ENCODE peak calls at places on chromosomes 12 and 14, in nine cellular contexts. One of them, this sample, is unnamed.
A peak's percentile ranks its signal among the peaks of the same experiment; 100 is the strongest.

GRCh38 chr12:3629082-3629830 is 123.7 kb downstream of the CRACR2A start:
- DNase-seq in neural progenitor cell: no peak
- DNase-seq in HL-60: no peak
- DNase-seq in RWPE1: no peak
- DNase-seq in psoas muscle: no peak
- DNase-seq in Peyer's patch: no peak
- DNase-seq in tibial nerve: no peak
- DNase-seq in A549: no peak
- DNase-seq in left ventricle myocardium inferior: no peak
- DNase-seq in this sample: no peak

GRCh38 chr12:18546399-18546798 is 191.4 kb downstream of the PLCZ1 start:
- DNase-seq in neural progenitor cell: no peak
- DNase-seq in HL-60: no peak
- DNase-seq in RWPE1: no peak
- DNase-seq in psoas muscle: no peak
- DNase-seq in Peyer's patch: no peak
- DNase-seq in tibial nerve: no peak
- DNase-seq in A549: peak; percentile 7
- DNase-seq in left ventricle myocardium inferior: no peak
- DNase-seq in this sample: no peak

GRCh38 chr14:89856871-89857345 is 97.6 kb downstream of the EFCAB11 start:
- DNase-seq in neural progenitor cell: no peak
- DNase-seq in HL-60: no peak
- DNase-seq in RWPE1: no peak
- DNase-seq in psoas muscle: no peak
- DNase-seq in Peyer's patch: no peak
- DNase-seq in tibial nerve: no peak
- DNase-seq in A549: peak; percentile 25
- DNase-seq in left ventricle myocardium inferior: no peak
- DNase-seq in this sample: no peak

GRCh38 chr12:105418232-105418631 is 87.7 kb downstream of the C12orf75 start:
- DNase-seq in neural progenitor cell: no peak
- DNase-seq in HL-60: no peak
- DNase-seq in RWPE1: peak; percentile 75
- DNase-seq in psoas muscle: no peak
- DNase-seq in Peyer's patch: no peak
- DNase-seq in tibial nerve: no peak
- DNase-seq in A549: peak; percentile 79
- DNase-seq in left ventricle myocardium inferior: no peak
- DNase-seq in this sample: no peak

GRCh38 chr12:108335349-108336119 is 3.6 kb downstream of the CMKLR1 start:
- DNase-seq in neural progenitor cell: no peak
- DNase-seq in HL-60: no peak
- DNase-seq in RWPE1: no peak
- DNase-seq in psoas muscle: no peak
- DNase-seq in Peyer's patch: no peak
- DNase-seq in tibial nerve: no peak
- DNase-seq in A549: no peak
- DNase-seq in left ventricle myocardium inferior: no peak
- DNase-seq in this sample: no peak

GRCh38 chr12:27646149-27646548 is 50.1 kb upstream of the REP15 start:
- DNase-seq in neural progenitor cell: no peak
- DNase-seq in HL-60: no peak
- DNase-seq in RWPE1: no peak
- DNase-seq in psoas muscle: no peak
- DNase-seq in Peyer's patch: no peak
- DNase-seq in tibial nerve: no peak
- DNase-seq in A549: no peak
- DNase-seq in left ventricle myocardium inferior: no peak
- DNase-seq in this sample: no peak

GRCh38 chr12:104852904-104853303 is 105.2 kb downstream of the SLC41A2 start:
- DNase-seq in neural progenitor cell: no peak
- DNase-seq in HL-60: no peak
- DNase-seq in RWPE1: no peak
- DNase-seq in psoas muscle: no peak
- DNase-seq in Peyer's patch: no peak
- DNase-seq in tibial nerve: no peak
- DNase-seq in A549: no peak
- DNase-seq in left ventricle myocardium inferior: no peak
- DNase-seq in this sample: no peak

GRCh38 chr12:57839996-57840395 is 6.5 kb downstream of the CTDSP2 start:
- DNase-seq in neural progenitor cell: no peak
- DNase-seq in HL-60: no peak
- DNase-seq in RWPE1: no peak
- DNase-seq in psoas muscle: peak; percentile 88
- DNase-seq in Peyer's patch: no peak
- DNase-seq in tibial nerve: no peak
- DNase-seq in A549: no peak
- DNase-seq in left ventricle myocardium inferior: no peak
- DNase-seq in this sample: no peak

GRCh38 chr12:106188249-106188648 is 49.5 kb upstream of the NUAK1 start:
- DNase-seq in neural progenitor cell: peak; percentile 72
- DNase-seq in HL-60: no peak
- DNase-seq in RWPE1: no peak
- DNase-seq in psoas muscle: no peak
- DNase-seq in Peyer's patch: no peak
- DNase-seq in tibial nerve: no peak
- DNase-seq in A549: no peak
- DNase-seq in left ventricle myocardium inferior: no peak
- DNase-seq in this sample: no peak

GRCh38 chr14:59161571-59162175 is 26.8 kb upstream of the DAAM1 start:
- DNase-seq in neural progenitor cell: peak; percentile 21
- DNase-seq in HL-60: no peak
- DNase-seq in RWPE1: peak; percentile 19
- DNase-seq in psoas muscle: peak; percentile 45
- DNase-seq in Peyer's patch: no peak
- DNase-seq in tibial nerve: no peak
- DNase-seq in A549: peak; percentile 67
- DNase-seq in left ventricle myocardium inferior: no peak
- DNase-seq in this sample: peak; percentile 7

GRCh38 chr14:23169622-23170021 is 13.8 kb downstream of the SLC7A8 start:
- DNase-seq in neural progenitor cell: no peak
- DNase-seq in HL-60: no peak
- DNase-seq in RWPE1: no peak
- DNase-seq in psoas muscle: no peak
- DNase-seq in Peyer's patch: no peak
- DNase-seq in tibial nerve: no peak
- DNase-seq in A549: no peak
- DNase-seq in left ventricle myocardium inferior: no peak
- DNase-seq in this sample: no peak

GRCh38 chr12:47989666-47990065 is 14.6 kb downstream of the COL2A1 start:
- DNase-seq in neural progenitor cell: no peak
- DNase-seq in HL-60: no peak
- DNase-seq in RWPE1: no peak
- DNase-seq in psoas muscle: no peak
- DNase-seq in Peyer's patch: peak; percentile 35
- DNase-seq in tibial nerve: no peak
- DNase-seq in A549: no peak
- DNase-seq in left ventricle myocardium inferior: no peak
- DNase-seq in this sample: no peak

GRCh38 chr12:118183155-118183554 is 47.2 kb downstream of the PEBP1 start:
- DNase-seq in neural progenitor cell: no peak
- DNase-seq in HL-60: no peak
- DNase-seq in RWPE1: no peak
- DNase-seq in psoas muscle: no peak
- DNase-seq in Peyer's patch: no peak
- DNase-seq in tibial nerve: no peak
- DNase-seq in A549: no peak
- DNase-seq in left ventricle myocardium inferior: no peak
- DNase-seq in this sample: no peak

GRCh38 chr12:43903686-43904085 is 67.8 kb downstream of the TMEM117 start:
- DNase-seq in neural progenitor cell: no peak
- DNase-seq in HL-60: no peak
- DNase-seq in RWPE1: no peak
- DNase-seq in psoas muscle: no peak
- DNase-seq in Peyer's patch: no peak
- DNase-seq in tibial nerve: no peak
- DNase-seq in A549: no peak
- DNase-seq in left ventricle myocardium inferior: no peak
- DNase-seq in this sample: no peak

GRCh38 chr12:91180162-91180561 is 2.5 kb downstream of the DCN start:
- DNase-seq in neural progenitor cell: no peak
- DNase-seq in HL-60: no peak
- DNase-seq in RWPE1: no peak
- DNase-seq in psoas muscle: no peak
- DNase-seq in Peyer's patch: no peak
- DNase-seq in tibial nerve: no peak
- DNase-seq in A549: no peak
- DNase-seq in left ventricle myocardium inferior: no peak
- DNase-seq in this sample: no peak

GRCh38 chr12:91179315-91179714 is 3.3 kb downstream of the DCN start:
- DNase-seq in neural progenitor cell: no peak
- DNase-seq in HL-60: no peak
- DNase-seq in RWPE1: no peak
- DNase-seq in psoas muscle: no peak
- DNase-seq in Peyer's patch: no peak
- DNase-seq in tibial nerve: peak; percentile 57
- DNase-seq in A549: no peak
- DNase-seq in left ventricle myocardium inferior: no peak
- DNase-seq in this sample: no peak

GRCh38 chr12:91178801-91179200 is 3.8 kb downstream of the DCN start:
- DNase-seq in neural progenitor cell: no peak
- DNase-seq in HL-60: no peak
- DNase-seq in RWPE1: no peak
- DNase-seq in psoas muscle: no peak
- DNase-seq in Peyer's patch: no peak
- DNase-seq in tibial nerve: no peak
- DNase-seq in A549: no peak
- DNase-seq in left ventricle myocardium inferior: no peak
- DNase-seq in this sample: no peak

GRCh38 chr12:91177380-91177779 is 5.2 kb downstream of the DCN start:
- DNase-seq in neural progenitor cell: no peak
- DNase-seq in HL-60: no peak
- DNase-seq in RWPE1: no peak
- DNase-seq in psoas muscle: no peak
- DNase-seq in Peyer's patch: no peak
- DNase-seq in tibial nerve: no peak
- DNase-seq in A549: no peak
- DNase-seq in left ventricle myocardium inferior: no peak
- DNase-seq in this sample: no peak

GRCh38 chr12:91178139-91178561 is 4.5 kb downstream of the DCN start:
- DNase-seq in neural progenitor cell: no peak
- DNase-seq in HL-60: no peak
- DNase-seq in RWPE1: peak; percentile 10
- DNase-seq in psoas muscle: peak; percentile 42
- DNase-seq in Peyer's patch: no peak
- DNase-seq in tibial nerve: no peak
- DNase-seq in A549: peak; percentile 3
- DNase-seq in left ventricle myocardium inferior: no peak
- DNase-seq in this sample: no peak
- H3K27ac ChIP-seq in neural progenitor cell: no peak overlapping the region
- H3K27ac ChIP-seq in HL-60: no peak overlapping the region
- H3K27ac ChIP-seq in RWPE1: no peak overlapping the region
- H3K27ac ChIP-seq in psoas muscle: no peak overlapping the region
- H3K27ac ChIP-seq in Peyer's patch: no peak overlapping the region
- H3K27ac ChIP-seq in tibial nerve: peak overlapping the region; percentile 81
- H3K27ac ChIP-seq in A549: no peak overlapping the region
- H3K27ac ChIP-seq in left ventricle myocardium inferior: peak overlapping the region; percentile 85
- H3K27ac ChIP-seq in this sample: no peak overlapping the region

GRCh38 chr14:103314496-103315277 is 19.4 kb upstream of the EIF5 start:
- DNase-seq in neural progenitor cell: no peak
- DNase-seq in HL-60: no peak
- DNase-seq in RWPE1: no peak
- DNase-seq in psoas muscle: no peak
- DNase-seq in Peyer's patch: no peak
- DNase-seq in tibial nerve: no peak
- DNase-seq in A549: no peak
- DNase-seq in left ventricle myocardium inferior: no peak
- DNase-seq in this sample: no peak
- TF ChIP-seq CTCF in neural progenitor cell: no peak
- TF ChIP-seq CTCF in HL-60: no peak
- TF ChIP-seq CTCF in RWPE1: no peak
- TF ChIP-seq CTCF in psoas muscle: no peak
- TF ChIP-seq CTCF in Peyer's patch: no peak
- TF ChIP-seq CTCF in tibial nerve: no peak
- TF ChIP-seq CTCF in A549: no peak
- TF ChIP-seq CTCF in left ventricle myocardium inferior: no peak
- TF ChIP-seq CTCF in this sample: no peak

GRCh38 chr12:8696402-8697100 is 1.2 kb upstream of the RIMKLB start:
- DNase-seq in neural progenitor cell: peak; percentile 26
- DNase-seq in HL-60: no peak
- DNase-seq in RWPE1: no peak
- DNase-seq in psoas muscle: no peak
- DNase-seq in Peyer's patch: no peak
- DNase-seq in tibial nerve: no peak
- DNase-seq in A549: no peak
- DNase-seq in left ventricle myocardium inferior: no peak
- DNase-seq in this sample: no peak

GRCh38 chr12:8697120-8697475 is 693 bp upstream of the RIMKLB start:
- DNase-seq in neural progenitor cell: peak; percentile 70
- DNase-seq in HL-60: no peak
- DNase-seq in RWPE1: peak; percentile 12
- DNase-seq in psoas muscle: peak; percentile 59
- DNase-seq in Peyer's patch: peak; percentile 56
- DNase-seq in tibial nerve: no peak
- DNase-seq in A549: no peak
- DNase-seq in left ventricle myocardium inferior: no peak
- DNase-seq in this sample: no peak

GRCh38 chr12:8695116-8695515 is 2.7 kb upstream of the RIMKLB start:
- DNase-seq in neural progenitor cell: no peak
- DNase-seq in HL-60: no peak
- DNase-seq in RWPE1: no peak
- DNase-seq in psoas muscle: no peak
- DNase-seq in Peyer's patch: no peak
- DNase-seq in tibial nerve: no peak
- DNase-seq in A549: no peak
- DNase-seq in left ventricle myocardium inferior: no peak
- DNase-seq in this sample: no peak

GRCh38 chr12:8689606-8690175 is 8.1 kb upstream of the RIMKLB start:
- DNase-seq in neural progenitor cell: peak; percentile 26
- DNase-seq in HL-60: no peak
- DNase-seq in RWPE1: no peak
- DNase-seq in psoas muscle: no peak
- DNase-seq in Peyer's patch: no peak
- DNase-seq in tibial nerve: no peak
- DNase-seq in A549: no peak
- DNase-seq in left ventricle myocardium inferior: no peak
- DNase-seq in this sample: no peak

DNA sequence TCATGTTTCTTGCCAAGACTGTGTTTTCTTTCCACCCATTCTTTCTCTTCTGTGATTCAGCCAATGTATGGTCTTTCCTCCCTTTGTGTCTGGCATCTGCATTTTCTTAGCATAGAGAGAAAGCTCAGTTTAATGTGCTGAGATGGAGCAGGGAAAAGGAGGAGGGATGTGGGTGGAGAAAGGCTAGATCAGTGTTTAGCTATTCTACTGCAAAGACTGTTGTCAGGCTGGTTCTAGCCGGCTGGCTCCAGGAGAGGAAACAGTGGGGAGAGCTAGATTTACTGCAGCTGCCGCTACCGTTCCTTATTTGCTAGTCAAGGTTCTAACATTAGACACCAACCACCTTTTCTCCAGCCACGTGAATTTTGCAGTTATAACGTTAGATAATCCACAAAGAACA is 5.2 kb upstream of the RIMKLB start:
- DNase-seq in neural progenitor cell: peak; percentile 80
- DNase-seq in HL-60: no peak
- DNase-seq in RWPE1: no peak
- DNase-seq in psoas muscle: no peak
- DNase-seq in Peyer's patch: no peak
- DNase-seq in tibial nerve: peak; percentile 48
- DNase-seq in A549: no peak
- DNase-seq in left ventricle myocardium inferior: no peak
- DNase-seq in this sample: no peak
- H3K27ac ChIP-seq in neural progenitor cell: peak overlapping the region; percentile 85
- H3K27ac ChIP-seq in HL-60: no peak overlapping the region
- H3K27ac ChIP-seq in RWPE1: no peak overlapping the region
- H3K27ac ChIP-seq in psoas muscle: peak overlapping the region; percentile 73
- H3K27ac ChIP-seq in Peyer's patch: no peak overlapping the region
- H3K27ac ChIP-seq in tibial nerve: peak overlapping the region; percentile 76
- H3K27ac ChIP-seq in A549: no peak overlapping the region
- H3K27ac ChIP-seq in left ventricle myocardium inferior: peak overlapping the region; percentile 46
- H3K27ac ChIP-seq in this sample: no peak overlapping the region

GRCh38 chr14:38405851-38406630 is 150.1 kb upstream of the CLEC14A start:
- DNase-seq in neural progenitor cell: peak; percentile 60
- DNase-seq in HL-60: no peak
- DNase-seq in RWPE1: no peak
- DNase-seq in psoas muscle: no peak
- DNase-seq in Peyer's patch: no peak
- DNase-seq in tibial nerve: no peak
- DNase-seq in A549: peak; percentile 0
- DNase-seq in left ventricle myocardium inferior: no peak
- DNase-seq in this sample: no peak
- TF ChIP-seq CTCF in neural progenitor cell: peak; percentile 44
- TF ChIP-seq CTCF in HL-60: no peak
- TF ChIP-seq CTCF in RWPE1: no peak
- TF ChIP-seq CTCF in psoas muscle: no peak
- TF ChIP-seq CTCF in Peyer's patch: no peak
- TF ChIP-seq CTCF in tibial nerve: no peak
- TF ChIP-seq CTCF in A549: no peak
- TF ChIP-seq CTCF in left ventricle myocardium inferior: no peak
- TF ChIP-seq CTCF in this sample: no peak